ENCODE peak calls at places on chromosome 4, in seven cellular contexts. C, K, Q, E, Z, W and R are unnamed samples.

GRCh38 chr4:64272432-64272831 is 136.8 kb downstream of the TECRL start:
- DNase-seq in C (no peak), K (no peak), Q (no peak), E (no peak), Z (no peak), W (no peak), R (no peak)

GRCh38 chr4:98143001-98143899 is at the start of gene STPG2:
- DNase-seq in C (peak), K (peak), Q (peak), E (peak), Z (peak), W (peak), R (peak)

GRCh38 chr4:126916626-126917140 is 716.1 kb upstream of the INTU start:
- DNase-seq in C (no peak), K (no peak), Q (no peak), E (no peak), Z (no peak), W (no peak), R (no peak)

GRCh38 chr4:82423245-82424054 is 6.8 kb downstream of the HNRNPDL start:
- DNase-seq in C (no peak), K (no peak), Q (no peak), E (no peak), Z (no peak), W (no peak), R (no peak)

GRCh38 chr4:28799696-28800095 is 1920.5 kb upstream of the PCDH7 start:
- DNase-seq in C (no peak), K (no peak), Q (no peak), E (peak), Z (no peak), W (no peak), R (no peak)

GRCh38 chr4:149932188-149932587 is 116.5 kb upstream of the IQCM start:
- DNase-seq in C (no peak), K (no peak), Q (no peak), E (no peak), Z (no peak), W (no peak), R (no peak)

GRCh38 chr4:25347971-25348370 is 29.1 kb upstream of the ANAPC4 start:
- DNase-seq in C (no peak), K (no peak), Q (no peak), E (no peak), Z (no peak), W (no peak), R (no peak)

GRCh38 chr4:186621959-186622553 is 66.7 kb upstream of the MTNR1A start:
- DNase-seq in C (no peak), K (no peak), Q (no peak), E (no peak), Z (no peak), W (no peak), R (no peak)

GRCh38 chr4:8844976-8845690 is 26.5 kb downstream of the HMX1 start:
- DNase-seq in C (no peak), K (no peak), Q (peak), E (no peak), Z (no peak), W (no peak), R (peak)

GRCh38 chr4:119526786-119527550 is 101.6 kb downstream of the PDE5A start:
- DNase-seq in C (no peak), K (no peak), Q (no peak), E (no peak), Z (no peak), W (peak), R (no peak)

GRCh38 chr4:931194-931959 is 739 bp downstream of the GAK start:
- DNase-seq in C (no peak), K (no peak), Q (no peak), E (peak), Z (peak), W (peak), R (no peak)

GRCh38 chr4:108393870-108394269 is 225.1 kb upstream of the LEF1 start:
- DNase-seq in C (no peak), K (no peak), Q (no peak), E (no peak), Z (no peak), W (no peak), R (no peak)

GRCh38 chr4:29058519-29058918 is 1661.7 kb upstream of the PCDH7 start:
- DNase-seq in C (no peak), K (no peak), Q (no peak), E (no peak), Z (no peak), W (no peak), R (no peak)

GRCh38 chr4:42277291-42277690 is 120.0 kb upstream of the SHISA3 start:
- DNase-seq in C (no peak), K (no peak), Q (no peak), E (no peak), Z (no peak), W (no peak), R (no peak)

GRCh38 chr4:109979932-109980717 is 67.4 kb downstream of the EGF start:
- DNase-seq in C (no peak), K (no peak), Q (no peak), E (no peak), Z (no peak), W (no peak), R (no peak)

GRCh38 chr4:173485164-173485563 is 44.9 kb downstream of the HAND2 start:
- DNase-seq in C (no peak), K (no peak), Q (no peak), E (no peak), Z (no peak), W (no peak), R (no peak)

GRCh38 chr4:13527983-13528822 is 16.1 kb downstream of the NKX3-2 start:
- DNase-seq in C (no peak), K (peak), Q (peak), E (no peak), Z (no peak), W (no peak), R (no peak)

GRCh38 chr4:81030617-81031388 is at the start of gene BMP3:
- DNase-seq in C (no peak), K (no peak), Q (no peak), E (peak), Z (no peak), W (no peak), R (no peak)

GRCh38 chr4:105147226-105148151 is 813 bp downstream of the TET2 start:
- DNase-seq in C (no peak), K (peak), Q (peak), E (peak), Z (no peak), W (peak), R (peak)

GRCh38 chr4:20297800-20298199 is 46.1 kb downstream of the SLIT2 start:
- DNase-seq in C (no peak), K (no peak), Q (no peak), E (no peak), Z (no peak), W (no peak), R (no peak)

GRCh38 chr4:140718240-140718639 is 37.9 kb downstream of the TBC1D9 start:
- DNase-seq in C (no peak), K (no peak), Q (no peak), E (no peak), Z (no peak), W (no peak), R (no peak)

GRCh38 chr4:94880976-94881375 is 123.2 kb downstream of the BMPR1B start:
- DNase-seq in C (no peak), K (no peak), Q (no peak), E (no peak), Z (no peak), W (no peak), R (no peak)

GRCh38 chr4:153207561-153207960 is 3.3 kb downstream of the TRIM2 start:
- DNase-seq in C (no peak), K (no peak), Q (no peak), E (peak), Z (no peak), W (peak), R (no peak)

GRCh38 chr4:184409911-184410692 is 64.2 kb downstream of the IRF2 start:
- DNase-seq in C (no peak), K (peak), Q (no peak), E (no peak), Z (peak), W (no peak), R (no peak)

GRCh38 chr4:81736324-81736723 is 264.6 kb upstream of the RASGEF1B start:
- DNase-seq in C (no peak), K (no peak), Q (no peak), E (no peak), Z (no peak), W (no peak), R (no peak)

GRCh38 chr4:137739391-137739790 is 207.1 kb upstream of the PCDH18 start:
- DNase-seq in C (no peak), K (no peak), Q (no peak), E (no peak), Z (no peak), W (no peak), R (no peak)

GRCh38 chr4:38728651-38729141 is 54.1 kb downstream of the TLR10 start:
- DNase-seq in C (no peak), K (no peak), Q (no peak), E (no peak), Z (no peak), W (peak), R (no peak)

GRCh38 chr4:124483043-124483906 is 229.3 kb downstream of the ANKRD50 start:
- DNase-seq in C (no peak), K (no peak), Q (no peak), E (peak), Z (no peak), W (no peak), R (no peak)

GRCh38 chr4:77418333-77418732 is 187.3 kb upstream of the CXCL13 start:
- DNase-seq in C (no peak), K (no peak), Q (no peak), E (no peak), Z (no peak), W (no peak), R (no peak)

GRCh38 chr4:159400782-159401712 is 298.2 kb downstream of the RAPGEF2 start:
- DNase-seq in C (no peak), K (no peak), Q (no peak), E (no peak), Z (no peak), W (no peak), R (no peak)

GRCh38 chr4:20987191-20987590 is 286.9 kb downstream of the PACRGL start:
- DNase-seq in C (no peak), K (no peak), Q (no peak), E (no peak), Z (no peak), W (no peak), R (no peak)

GRCh38 chr4:154014401-154015105 is 225.7 kb upstream of the SFRP2 start:
- DNase-seq in C (no peak), K (no peak), Q (no peak), E (no peak), Z (no peak), W (no peak), R (no peak)

GRCh38 chr4:24805566-24805965 is 10.2 kb downstream of the SOD3 start:
- DNase-seq in C (peak), K (no peak), Q (no peak), E (no peak), Z (no peak), W (no peak), R (no peak)

DNA sequence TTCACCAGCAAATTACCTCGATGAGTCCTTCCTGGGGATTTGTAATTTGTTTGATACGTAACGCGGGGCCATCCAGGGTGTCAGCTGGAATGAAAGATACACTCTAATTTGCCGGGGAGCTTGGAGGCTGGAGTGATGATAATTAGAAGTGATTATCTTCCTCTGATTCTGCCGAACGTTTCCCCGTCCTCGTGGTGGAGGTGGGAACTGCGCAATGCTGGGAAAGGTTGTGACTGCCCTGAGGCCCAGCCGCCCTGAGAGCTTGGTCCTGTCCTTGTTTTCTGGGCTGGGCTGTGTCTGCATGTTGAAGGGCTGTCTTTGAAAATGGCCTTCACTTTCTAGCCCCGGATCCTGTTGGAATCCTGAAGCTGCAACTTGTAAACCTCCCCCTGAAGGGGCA is 48.0 kb downstream of the SORCS2 start:
- DNase-seq in C (no peak), K (no peak), Q (no peak), E (no peak), Z (no peak), W (no peak), R (no peak)
- TF ChIP-seq CTCF in C (no peak), K (no peak), Q (no peak), E (peak), Z (no peak), W (no peak), R (no peak)

GRCh38 chr4:6250984-6251295 is 18.7 kb upstream of the WFS1 start:
- DNase-seq in C (no peak), K (no peak), Q (no peak), E (no peak), Z (no peak), W (no peak), R (no peak)
- TF ChIP-seq CTCF in C (no peak), K (no peak), Q (no peak), E (no peak), Z (peak), W (no peak), R (peak)

GRCh38 chr4:3075652-3075981 is 1.1 kb downstream of the HTT start:
- DNase-seq in C (no peak), K (no peak), Q (no peak), E (no peak), Z (no peak), W (no peak), R (no peak)

GRCh38 chr4:3071811-3072210 is 2.5 kb downstream of the HTT-AS start:
- DNase-seq in C (no peak), K (no peak), Q (no peak), E (no peak), Z (no peak), W (no peak), R (no peak)

GRCh38 chr4:3074846-3075651 is 568 bp downstream of the HTT start:
- DNase-seq in C (no peak), K (peak), Q (peak), E (peak), Z (peak), W (peak), R (peak)

GRCh38 chr4:3074078-3074845 is at the start of the genes HTT and HTT-AS:
- DNase-seq in C (peak), K (peak), Q (peak), E (peak), Z (peak), W (peak), R (peak)

DNA sequence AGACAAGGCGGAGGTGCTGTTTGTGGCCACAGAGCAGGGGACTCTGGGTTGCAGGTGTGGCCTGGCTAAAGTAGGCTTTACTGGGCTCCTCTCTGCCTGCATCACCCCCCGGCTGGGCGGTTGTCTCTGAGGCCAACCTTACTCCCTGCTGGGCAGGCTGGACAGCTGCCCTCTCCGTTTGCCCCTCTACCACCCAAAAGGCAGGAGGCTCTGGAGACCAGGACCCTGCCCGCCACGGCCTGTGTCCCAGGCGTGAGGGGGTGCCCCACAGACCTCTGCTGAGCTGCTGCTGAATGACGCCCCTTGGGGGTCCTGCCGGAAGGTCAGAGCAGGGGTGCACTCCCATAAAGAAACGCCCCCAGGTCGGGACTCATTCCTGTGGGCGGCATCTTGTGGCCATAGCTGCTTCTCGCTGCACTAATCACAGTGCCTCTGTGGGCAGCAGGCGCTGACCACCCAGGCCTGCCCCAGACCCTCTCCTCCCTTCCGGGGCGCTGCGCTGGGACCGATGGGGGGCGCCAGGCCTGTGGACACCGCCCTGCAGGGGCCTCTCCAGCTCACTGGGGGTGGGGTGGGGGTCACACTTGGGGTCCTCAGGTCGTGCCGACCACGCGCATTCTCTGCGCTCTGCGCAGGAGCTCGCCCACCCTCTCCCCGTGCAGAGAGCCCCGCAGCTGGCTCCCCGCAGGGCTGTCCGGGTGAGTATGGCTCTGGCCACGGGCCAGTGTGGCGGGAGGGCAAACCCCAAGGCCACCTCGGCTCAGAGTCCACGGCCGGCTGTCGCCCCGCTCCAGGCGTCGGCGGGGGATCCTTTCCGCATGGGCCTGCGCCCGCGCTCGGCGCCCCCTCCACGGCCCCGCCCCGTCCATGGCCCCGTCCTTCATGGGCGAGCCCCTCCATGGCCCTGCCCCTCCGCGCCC is 920 bp downstream of the HTT-AS start:
- DNase-seq in C (no peak), K (no peak), Q (no peak), E (peak), Z (no peak), W (peak), R (no peak)
- TF ChIP-seq CTCF in C (no peak), K (no peak), Q (no peak), E (peak), Z (no peak), W (peak), R (no peak)

GRCh38 chr4:139617702-139618490 is 47.7 kb upstream of the MGST2 start:
- DNase-seq in C (no peak), K (no peak), Q (no peak), E (no peak), Z (no peak), W (peak), R (no peak)
- TF ChIP-seq CTCF in C (no peak), K (no peak), Q (no peak), E (peak), Z (no peak), W (no peak), R (peak)